ENCODE peak calls at places on chromosome X, in six cellular contexts. Z is suprapubic skin, S is fibroblast of lung, W is AG10803, Y is lower leg skin, B is astrocyte of the spinal cord. C is an unnamed sample.

GRCh38 chrX:17590892-17591740 is 146.2 kb upstream of the SCML1 start:
- DNase-seq in Z (peak; percentile 66), W (peak; percentile 82), S (peak; percentile 75), Y (peak; percentile 48), B (peak; percentile 80), C (no peak)

GRCh38 chrX:4277122-4277521 is 563.7 kb upstream of the PRKX start:
- DNase-seq in W (no peak), Z (no peak), S (no peak), Y (no peak), B (no peak), C (no peak)

GRCh38 chrX:107733686-107734085 is 41.9 kb downstream of the TSC22D3 start:
- DNase-seq in Y (no peak), B (no peak), Z (no peak), W (no peak), S (no peak), C (no peak)

GRCh38 chrX:85992811-85993229 is 54.5 kb downstream of the CHM start:
- DNase-seq in B (peak; percentile 44), Y (no peak), S (peak; percentile 55), W (peak; percentile 37), Z (no peak), C (no peak)

GRCh38 chrX:123967497-123967896 is 6.0 kb downstream of the STAG2 start:
- DNase-seq in B (no peak), W (no peak), S (no peak), Y (no peak), Z (no peak), C (no peak)

GRCh38 chrX:40244980-40245379 is 147.2 kb upstream of the BCOR start:
- DNase-seq in Y (no peak), Z (no peak), S (peak; percentile 44), B (no peak), W (no peak), C (no peak)

GRCh38 chrX:78652971-78653822 is 5.9 kb downstream of the RTL3 start:
- DNase-seq in Y (no peak), Z (no peak), B (peak; percentile 89), S (peak; percentile 92), W (peak; percentile 80), C (peak; percentile 61)

GRCh38 chrX:130111220-130111934 is 1.1 kb upstream of the ELF4 start:
- DNase-seq in S (no peak), W (peak; percentile 14), B (peak; percentile 12), Y (no peak), Z (no peak), C (no peak)

GRCh38 chrX:153398275-153398960 is 2.7 kb downstream of the PNMA6E start:
- DNase-seq in W (no peak), S (no peak), B (no peak), Z (no peak), Y (no peak), C (no peak)

GRCh38 chrX:3231766-3232165 is 114.7 kb downstream of the MXRA5 start:
- DNase-seq in Z (no peak), W (peak; percentile 67), S (peak; percentile 68), B (peak; percentile 33), Y (no peak), C (no peak)

GRCh38 chrX:109742722-109743121 is 9.7 kb upstream of the ACSL4 start:
- DNase-seq in W (no peak), Y (no peak), S (no peak), Z (no peak), B (no peak), C (no peak)

GRCh38 chrX:27597506-27597905 is 7.4 kb downstream of the DCAF8L2 start:
- DNase-seq in W (no peak), Z (no peak), S (peak; percentile 33), B (no peak), Y (no peak), C (no peak)

GRCh38 chrX:121832446-121832845 is 785.0 kb downstream of the GLUD2 start:
- DNase-seq in W (peak; percentile 27), S (peak; percentile 15), B (no peak), Z (no peak), Y (no peak), C (no peak)

GRCh38 chrX:71823391-71824057 is 60.4 kb downstream of the CXorf49B start:
- DNase-seq in Z (no peak), Y (no peak), S (no peak), B (no peak), W (no peak), C (no peak)

GRCh38 chrX:386239-386767 is 404 bp downstream of the PPP2R3B start:
- DNase-seq in S (no peak), B (no peak), Y (no peak), Z (no peak), W (no peak), C (no peak)

GRCh38 chrX:134718329-134719317 is 60.4 kb upstream of the PLAC1 start:
- DNase-seq in Y (peak; percentile 22), W (peak; percentile 98), S (peak; percentile 95), B (peak; percentile 86), Z (no peak), C (peak; percentile 98)

GRCh38 chrX:41332408-41332987 is 1.5 kb upstream of the DDX3X start:
- DNase-seq in Z (no peak), Y (peak; percentile 28), S (peak; percentile 61), W (no peak), B (peak; percentile 58), C (no peak)

GRCh38 chrX:45322382-45322781 is 121.7 kb upstream of the DIPK2B start:
- DNase-seq in S (peak; percentile 75), Z (no peak), Y (peak; percentile 15), B (peak; percentile 83), W (peak; percentile 86), C (peak; percentile 74)

GRCh38 chrX:8811611-8812010 is 10.4 kb upstream of the FAM9A start:
- DNase-seq in Y (no peak), W (no peak), Z (no peak), S (no peak), B (no peak), C (no peak)

GRCh38 chrX:20056704-20057103 is 60.0 kb downstream of the MAP7D2 start:
- DNase-seq in Z (no peak), S (peak; percentile 53), Y (no peak), W (no peak), B (peak; percentile 8), C (no peak)

GRCh38 chrX:40105016-40105790 is 7.4 kb upstream of the BCOR start:
- DNase-seq in W (no peak), Z (no peak), S (peak; percentile 51), Y (no peak), B (no peak), C (no peak)

GRCh38 chrX:70613295-70613694 is 168.7 kb downstream of the DLG3 start:
- DNase-seq in Z (no peak), Y (no peak), W (peak; percentile 28), B (no peak), S (peak; percentile 0), C (no peak)

GRCh38 chrX:20267924-20268701 is 1.4 kb upstream of the RPS6KA3 start:
- DNase-seq in Y (peak; percentile 34), W (peak; percentile 19), S (peak; percentile 31), Z (peak; percentile 79), B (peak; percentile 25), C (no peak)

GRCh38 chrX:154372612-154373022 is 1.8 kb downstream of the FLNA start:
- DNase-seq in Z (no peak), Y (no peak), B (peak; percentile 37), S (peak; percentile 63), W (peak; percentile 54), C (no peak)

GRCh38 chrX:8235026-8235425 is 64.0 kb upstream of the VCX2 start:
- DNase-seq in B (peak; percentile 31), W (no peak), S (peak; percentile 78), Y (no peak), Z (no peak), C (no peak)

GRCh38 chrX:116281106-116281505 is 110.6 kb downstream of the AGTR2 start:
- DNase-seq in Z (no peak), B (no peak), W (no peak), S (no peak), Y (no peak), C (no peak)

GRCh38 chrX:38087594-38087993 is 81.2 kb downstream of the SYTL5 start:
- DNase-seq in Y (no peak), S (no peak), W (no peak), Z (no peak), B (no peak), C (no peak)

GRCh38 chrX:38081926-38082708 is 75.8 kb downstream of the SYTL5 start:
- DNase-seq in B (no peak), Y (no peak), W (no peak), Z (no peak), S (no peak), C (no peak)

GRCh38 chrX:38085797-38086196 is 79.4 kb downstream of the SYTL5 start:
- DNase-seq in B (no peak), W (no peak), Y (no peak), Z (no peak), S (no peak), C (no peak)

GRCh38 chrX:38089173-38089982 is 83.0 kb downstream of the SYTL5 start:
- DNase-seq in W (no peak), B (no peak), Y (no peak), Z (no peak), S (no peak), C (no peak)

DNA sequence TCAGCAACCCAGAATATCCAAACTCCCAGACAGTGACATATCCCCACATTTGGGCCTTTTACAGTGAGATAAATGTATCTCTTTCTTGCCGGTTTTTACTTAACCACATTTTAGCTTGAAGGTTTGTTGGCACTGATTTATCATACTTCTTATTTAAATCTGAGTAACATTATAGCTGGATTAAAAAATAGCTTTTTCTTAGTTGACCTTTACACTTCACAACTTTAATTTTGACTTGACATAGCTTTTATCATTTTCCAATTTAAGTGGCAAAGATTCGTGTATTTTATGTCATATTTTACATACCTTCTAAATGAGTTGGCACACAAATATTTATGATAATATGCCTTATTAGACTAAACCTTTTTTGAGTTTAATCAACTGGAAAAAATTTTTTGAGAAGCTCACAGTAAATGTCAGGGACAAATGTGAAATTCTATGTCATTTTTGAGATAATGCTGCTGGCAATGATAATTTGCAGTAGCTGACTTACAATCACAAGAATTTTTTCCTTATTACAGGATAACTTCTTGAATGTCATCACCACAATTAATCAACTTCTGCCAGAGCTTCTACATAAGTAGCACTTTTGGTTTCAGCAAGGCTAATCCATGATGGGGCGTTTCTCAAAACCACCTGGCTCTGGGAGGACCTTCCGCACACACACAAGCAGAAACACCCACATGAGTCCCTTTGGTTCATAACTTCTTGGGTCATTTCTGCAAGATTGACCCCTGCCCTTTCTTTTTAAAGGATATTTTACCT is 80.3 kb downstream of the SYTL5 start:
- DNase-seq in W (no peak), Z (no peak), Y (no peak), S (peak; percentile 82), B (no peak), C (no peak)
- TF ChIP-seq CTCF in W (no peak), Z (no peak), Y (no peak), S (no peak), B (no peak), C (no peak)

GRCh38 chrX:13692771-13693231 is 3.9 kb downstream of the RAB9A start:
- DNase-seq in S (peak; percentile 66), B (no peak), Z (no peak), Y (no peak), W (no peak), C (no peak)
- H3K4me3 ChIP-seq in S (no peak overlapping the region), B (no peak overlapping the region), Z (no peak overlapping the region), Y (no peak overlapping the region), W (no peak overlapping the region), C (no peak overlapping the region)

GRCh38 chrX:74195120-74195519 is 108.9 kb upstream of the ZCCHC13 start:
- DNase-seq in B (no peak), S (no peak), Z (no peak), Y (no peak), W (no peak), C (no peak)

GRCh38 chrX:74195605-74196004 is 108.4 kb upstream of the ZCCHC13 start:
- DNase-seq in W (no peak), Y (no peak), S (no peak), B (no peak), Z (no peak), C (no peak)
- TF ChIP-seq CTCF in W (no peak), Y (no peak), S (no peak), B (no peak), Z (no peak), C (no peak)

GRCh38 chrX:101190736-101191135 is 28.9 kb upstream of the DRP2 start:
- DNase-seq in S (peak; percentile 23), Y (no peak), B (no peak), Z (no peak), W (peak; percentile 26), C (no peak)
- H3K4me3 ChIP-seq in S (no peak overlapping the region), Y (no peak overlapping the region), B (no peak overlapping the region), Z (no peak overlapping the region), W (no peak overlapping the region), C (no peak overlapping the region)

C was measured in HFF-Myc.